ENCODE peak calls at places on chromosomes 13 and 19, in five cellular contexts. W is ovary, X is A549, E is esophagus muscularis mucosa, M is sigmoid colon. G is an unnamed sample.

GRCh38 chr19:12867120-12868099 is 13.8 kb downstream of the DNASE2 start:
- DNase-seq in E (no peak), X (peak; percentile 52), W (peak; percentile 81), M (no peak), G (no peak)

GRCh38 chr19:51710163-51710562 is 13.6 kb downstream of the HAS1 start:
- DNase-seq in W (no peak), E (no peak), X (no peak), M (no peak), G (no peak)

GRCh38 chr13:113669231-113669870 is 2.3 kb downstream of the GRK1 start:
- DNase-seq in X (no peak), M (peak; percentile 55), E (no peak), W (no peak), G (no peak)

GRCh38 chr13:113904411-113904810 is 40.5 kb upstream of the GAS6 start:
- DNase-seq in X (peak; percentile 33), E (peak; percentile 91), W (no peak), M (no peak), G (peak; percentile 48)

GRCh38 chr13:26011208-26011573 is 40.6 kb downstream of the SHISA2 start:
- DNase-seq in M (no peak), W (no peak), X (no peak), E (no peak), G (no peak)

GRCh38 chr19:35207391-35207871 is 21.1 kb downstream of the FAM187B start:
- DNase-seq in X (no peak), M (no peak), W (no peak), E (peak; percentile 75), G (no peak)

GRCh38 chr13:46296920-46297319 is 85.2 kb downstream of the LRRC63 start:
- DNase-seq in W (no peak), E (no peak), M (no peak), X (peak; percentile 30), G (no peak)

GRCh38 chr19:40549007-40549708 is 27.5 kb upstream of the SHKBP1 start:
- DNase-seq in X (peak; percentile 92), E (no peak), W (peak; percentile 52), M (peak; percentile 75), G (no peak)

GRCh38 chr13:36344886-36345437 is 1.2 kb downstream of the SPART start:
- DNase-seq in X (no peak), M (no peak), E (no peak), W (peak; percentile 23), G (no peak)

GRCh38 chr13:113907637-113908617 is 44.1 kb upstream of the GAS6 start:
- DNase-seq in M (no peak), W (no peak), X (no peak), E (peak; percentile 70), G (no peak)

GRCh38 chr13:72218966-72219365 is 352.0 kb upstream of the DACH1 start:
- DNase-seq in X (no peak), E (no peak), W (no peak), M (no peak), G (no peak)

GRCh38 chr13:72217142-72217541 is 350.1 kb upstream of the DACH1 start:
- DNase-seq in M (no peak), E (no peak), X (no peak), W (no peak), G (no peak)

GRCh38 chr13:72221276-72221962 is 354.4 kb upstream of the DACH1 start:
- DNase-seq in E (no peak), X (peak; percentile 24), M (no peak), W (no peak), G (no peak)
- TF ChIP-seq CTCF in E (no peak), X (peak; percentile 18), M (no peak), W (no peak), G (no peak)

GRCh38 chr19:44893704-44894103 is 2.6 kb downstream of the TOMM40 start:
- DNase-seq in E (no peak), W (no peak), X (no peak), M (no peak), G (no peak)
- TF ChIP-seq POLR2A in E (no peak), W (no peak), X (no peak), M (no peak), G (no peak)

GRCh38 chr19:18682807-18683108 is 722 bp upstream of the CRTC1 start:
- DNase-seq in W (no peak), X (no peak), M (no peak), E (no peak), G (no peak)

GRCh38 chr19:18685597-18686164 is 2.2 kb downstream of the CRTC1 start:
- DNase-seq in W (no peak), X (no peak), M (no peak), E (no peak), G (no peak)

GRCh38 chr19:18684642-18684993 is 1.1 kb downstream of the CRTC1 start:
- DNase-seq in E (no peak), X (no peak), W (no peak), M (no peak), G (no peak)

GRCh38 chr19:18683955-18684641 is 618 bp downstream of the CRTC1 start:
- DNase-seq in M (no peak), E (no peak), X (no peak), W (no peak), G (no peak)

DNA sequence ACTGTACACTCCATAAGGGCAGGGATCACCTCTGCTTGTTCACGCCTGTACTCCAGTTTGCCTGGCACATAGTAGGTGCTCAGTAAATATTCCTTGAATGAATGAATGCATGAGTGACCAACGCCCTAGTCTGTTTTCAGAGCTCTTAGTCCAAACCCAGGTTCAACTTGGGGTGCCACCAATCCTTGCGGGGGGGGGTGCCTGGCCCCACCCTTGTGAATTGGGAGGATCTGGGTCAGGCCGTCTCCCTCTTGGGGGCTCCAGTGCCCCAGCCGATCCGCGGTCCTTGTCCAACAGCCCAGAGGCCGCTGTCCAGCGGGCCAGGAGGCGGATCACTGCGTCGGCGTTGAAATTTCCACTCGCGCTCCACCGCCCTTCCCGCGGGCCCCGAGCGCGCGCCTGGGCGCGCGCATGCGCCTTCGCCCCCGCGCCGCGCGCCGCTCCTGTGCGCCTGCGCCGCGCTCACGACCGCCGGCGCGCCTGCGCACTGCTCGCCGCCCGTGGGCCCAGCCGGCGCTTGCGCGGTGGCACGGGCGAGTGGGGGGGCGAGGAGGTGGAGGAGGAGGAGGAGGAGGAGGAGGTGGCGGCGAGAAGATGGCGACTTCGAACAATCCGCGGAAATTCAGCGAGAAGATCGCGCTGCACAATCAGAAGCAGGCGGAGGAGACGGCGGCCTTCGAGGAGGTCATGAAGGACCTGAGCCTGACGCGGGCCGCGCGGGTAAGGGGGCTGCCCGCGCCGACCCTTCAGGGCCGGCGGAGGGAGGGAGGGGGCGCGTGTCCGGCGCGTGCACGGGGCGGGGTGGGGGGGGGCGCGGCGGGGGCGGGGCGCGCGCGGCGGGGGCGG is at the start of gene CRTC1:
- DNase-seq in W (peak; percentile 94), X (peak; percentile 80), E (no peak), M (peak; percentile 94), G (peak; percentile 76)
- TF ChIP-seq EP300 in W (no peak), X (no peak), E (no peak), M (no peak), G (no peak)

GRCh38 chr13:24648983-24649684 is 31.1 kb upstream of the ATP12A start:
- DNase-seq in X (no peak), E (no peak), M (no peak), W (no peak), G (no peak)

GRCh38 chr13:24650157-24650556 is 30.1 kb upstream of the ATP12A start:
- DNase-seq in X (no peak), E (no peak), M (no peak), W (no peak), G (no peak)

GRCh38 chr13:24649685-24650038 is 30.5 kb upstream of the ATP12A start:
- DNase-seq in X (no peak), E (no peak), M (no peak), W (no peak), G (no peak)

GRCh38 chr13:24651718-24652345 is 28.4 kb upstream of the ATP12A start:
- DNase-seq in E (no peak), X (no peak), W (no peak), M (no peak), G (no peak)

GRCh38 chr13:24648271-24648670 is 31.9 kb upstream of the ATP12A start:
- DNase-seq in M (no peak), E (no peak), W (no peak), X (no peak), G (no peak)
- TF ChIP-seq CTCF in M (no peak), E (no peak), W (no peak), X (no peak), G (no peak)

GRCh38 chr19:3179739-3180293 is 1.2 kb downstream of the S1PR4 start:
- DNase-seq in E (no peak), W (no peak), X (no peak), M (no peak), G (no peak)

GRCh38 chr19:3175761-3176714 is 2.5 kb upstream of the S1PR4 start:
- DNase-seq in M (no peak), X (peak; percentile 87), W (no peak), E (no peak), G (peak; percentile 33)

GRCh38 chr19:3176715-3177501 is 1.7 kb upstream of the S1PR4 start:
- DNase-seq in M (no peak), E (no peak), W (no peak), X (peak; percentile 83), G (no peak)

GRCh38 chr19:3178377-3178972 is at the start of gene S1PR4:
- DNase-seq in X (no peak), M (no peak), E (no peak), W (no peak), G (no peak)

DNA sequence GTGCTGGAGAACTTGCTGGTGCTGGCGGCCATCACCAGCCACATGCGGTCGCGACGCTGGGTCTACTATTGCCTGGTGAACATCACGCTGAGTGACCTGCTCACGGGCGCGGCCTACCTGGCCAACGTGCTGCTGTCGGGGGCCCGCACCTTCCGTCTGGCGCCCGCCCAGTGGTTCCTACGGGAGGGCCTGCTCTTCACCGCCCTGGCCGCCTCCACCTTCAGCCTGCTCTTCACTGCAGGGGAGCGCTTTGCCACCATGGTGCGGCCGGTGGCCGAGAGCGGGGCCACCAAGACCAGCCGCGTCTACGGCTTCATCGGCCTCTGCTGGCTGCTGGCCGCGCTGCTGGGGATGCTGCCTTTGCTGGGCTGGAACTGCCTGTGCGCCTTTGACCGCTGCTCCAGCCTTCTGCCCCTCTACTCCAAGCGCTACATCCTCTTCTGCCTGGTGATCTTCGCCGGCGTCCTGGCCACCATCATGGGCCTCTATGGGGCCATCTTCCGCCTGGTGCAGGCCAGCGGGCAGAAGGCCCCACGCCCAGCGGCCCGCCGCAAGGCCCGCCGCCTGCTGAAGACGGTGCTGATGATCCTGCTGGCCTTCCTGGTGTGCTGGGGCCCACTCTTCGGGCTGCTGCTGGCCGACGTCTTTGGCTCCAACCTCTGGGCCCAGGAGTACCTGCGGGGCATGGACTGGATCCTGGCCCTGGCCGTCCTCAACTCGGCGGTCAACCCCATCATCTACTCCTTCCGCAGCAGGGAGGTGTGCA is 587 bp downstream of the S1PR4 start:
- DNase-seq in X (no peak), E (no peak), M (no peak), W (no peak), G (no peak)
- TF ChIP-seq POLR2A in X (no peak), E (no peak), M (no peak), W (no peak), G (no peak)

GRCh38 chr19:10473192-10473591 is 30.0 kb downstream of the KEAP1 start:
- DNase-seq in X (no peak), W (no peak), M (no peak), E (no peak), G (no peak)
- TF ChIP-seq EP300 in X (no peak), W (no peak), M (no peak), E (no peak), G (no peak)